ENCODE peak calls at places on chromosomes 12 and 14, in seven cellular contexts. E, D, B, I, X, T and Y are unnamed samples.

GRCh38 chr12:115190191-115190590 is 506.2 kb upstream of the TBX3 start:
- DNase-seq in I (no peak), T (no peak), D (no peak), X (no peak), B (no peak), E (no peak), Y (no peak)

GRCh38 chr12:17301544-17301943 is 695.6 kb upstream of the LMO3 start:
- DNase-seq in D (no peak), T (no peak), E (no peak), B (no peak), I (no peak), X (no peak), Y (no peak)

GRCh38 chr12:98587084-98587483 is 6.4 kb upstream of the SLC25A3 start:
- DNase-seq in D (no peak), T (no peak), B (no peak), X (no peak), E (no peak), I (no peak), Y (no peak)

GRCh38 chr14:35257809-35258208 is 34.4 kb upstream of the PSMA6 start:
- DNase-seq in B (no peak), I (no peak), X (no peak), E (no peak), D (no peak), T (no peak), Y (no peak)

GRCh38 chr14:78070344-78070743 is 99.8 kb upstream of the NRXN3 start:
- DNase-seq in B (no peak), I (no peak), E (no peak), T (no peak), D (no peak), X (no peak), Y (no peak)

GRCh38 chr14:64775081-64775777 is 71.0 kb downstream of the PLEKHG3 start:
- DNase-seq in T (no peak), E (no peak), D (peak), I (no peak), X (no peak), B (no peak), Y (no peak)

GRCh38 chr14:103206023-103206481 is 82.8 kb downstream of the TNFAIP2 start:
- DNase-seq in X (no peak), D (no peak), E (no peak), B (no peak), I (no peak), T (no peak), Y (no peak)

GRCh38 chr14:81855007-81855406 is 321.4 kb upstream of the SEL1L start:
- DNase-seq in I (no peak), E (no peak), X (no peak), T (no peak), B (no peak), D (no peak), Y (no peak)

GRCh38 chr12:93813972-93814821 is 137.0 kb downstream of the CRADD start:
- DNase-seq in E (no peak), B (no peak), I (peak), T (no peak), X (no peak), D (peak), Y (no peak)

GRCh38 chr12:113912761-113913295 is 53.3 kb downstream of the RBM19 start:
- DNase-seq in E (peak), X (no peak), D (peak), B (peak), I (peak), T (peak), Y (peak)

GRCh38 chr14:61438497-61438859 is 117.1 kb downstream of the PRKCH start:
- DNase-seq in T (no peak), D (no peak), I (no peak), X (peak), E (no peak), B (peak), Y (no peak)

GRCh38 chr14:57199911-57200310 is 68.8 kb downstream of the EXOC5 start:
- DNase-seq in E (no peak), B (no peak), X (no peak), T (no peak), I (no peak), D (no peak), Y (no peak)

GRCh38 chr12:57727758-57728395 is 10.7 kb downstream of the AGAP2 start:
- DNase-seq in B (no peak), T (no peak), I (no peak), D (no peak), E (no peak), X (no peak), Y (no peak)

GRCh38 chr12:20214286-20214685 is 154.1 kb upstream of the PDE3A start:
- DNase-seq in E (no peak), X (no peak), B (no peak), D (no peak), I (no peak), T (no peak), Y (no peak)

GRCh38 chr12:95766356-95767019 is 24.1 kb downstream of the NTN4 start:
- DNase-seq in D (no peak), X (no peak), I (peak), B (no peak), E (no peak), T (no peak), Y (no peak)

GRCh38 chr14:95290769-95291440 is 28.8 kb downstream of the CLMN start:
- DNase-seq in I (no peak), D (no peak), X (no peak), E (no peak), T (no peak), B (no peak), Y (peak)

GRCh38 chr14:88454886-88455285 is 69.4 kb downstream of the SPATA7 start:
- DNase-seq in I (no peak), T (no peak), B (no peak), D (no peak), E (no peak), X (no peak), Y (no peak)

GRCh38 chr12:50314629-50315312 is 31.5 kb upstream of the LIMA1 start:
- DNase-seq in D (peak), T (no peak), X (no peak), B (peak), E (no peak), I (peak), Y (peak)

GRCh38 chr12:4918950-4919660 is 9.4 kb downstream of the KCNA1 start:
- DNase-seq in E (no peak), D (no peak), I (no peak), T (no peak), B (no peak), X (no peak), Y (no peak)

GRCh38 chr14:94310248-94310647 is 12.9 kb downstream of the SERPINA6 start:
- DNase-seq in I (no peak), B (no peak), E (no peak), T (no peak), D (no peak), X (no peak), Y (no peak)

GRCh38 chr12:132429932-132430643 is 59.9 kb upstream of the FBRSL1 start:
- DNase-seq in D (peak), I (no peak), T (peak), B (no peak), X (no peak), E (peak), Y (no peak)

GRCh38 chr12:14691560-14691959 is 4.8 kb downstream of the GUCY2C start:
- DNase-seq in B (no peak), I (no peak), X (no peak), T (no peak), E (no peak), D (no peak), Y (no peak)

GRCh38 chr12:116194935-116195431 is 82.5 kb downstream of the MED13L start:
- DNase-seq in T (no peak), B (no peak), E (no peak), X (peak), D (no peak), I (no peak), Y (no peak)

GRCh38 chr14:80754696-80755095 is 186.8 kb downstream of the CEP128 start:
- DNase-seq in T (no peak), I (no peak), E (no peak), X (no peak), D (no peak), B (no peak), Y (no peak)

GRCh38 chr14:60654303-60654925 is 5.1 kb upstream of the SIX1 start:
- DNase-seq in T (no peak), E (no peak), X (no peak), B (no peak), I (no peak), D (no peak), Y (peak)

GRCh38 chr12:109879332-109880048 is 851 bp downstream of the GLTP start:
- DNase-seq in B (no peak), E (no peak), X (no peak), I (no peak), D (peak), T (peak), Y (peak)

GRCh38 chr12:32448581-32448980 is 49.2 kb downstream of the FGD4 start:
- DNase-seq in X (no peak), B (no peak), E (no peak), I (no peak), T (no peak), D (no peak), Y (no peak)

GRCh38 chr14:103528512-103529382 is at the start of gene TRMT61A:
- DNase-seq in E (peak), I (peak), T (peak), X (no peak), D (peak), B (no peak), Y (peak)

DNA sequence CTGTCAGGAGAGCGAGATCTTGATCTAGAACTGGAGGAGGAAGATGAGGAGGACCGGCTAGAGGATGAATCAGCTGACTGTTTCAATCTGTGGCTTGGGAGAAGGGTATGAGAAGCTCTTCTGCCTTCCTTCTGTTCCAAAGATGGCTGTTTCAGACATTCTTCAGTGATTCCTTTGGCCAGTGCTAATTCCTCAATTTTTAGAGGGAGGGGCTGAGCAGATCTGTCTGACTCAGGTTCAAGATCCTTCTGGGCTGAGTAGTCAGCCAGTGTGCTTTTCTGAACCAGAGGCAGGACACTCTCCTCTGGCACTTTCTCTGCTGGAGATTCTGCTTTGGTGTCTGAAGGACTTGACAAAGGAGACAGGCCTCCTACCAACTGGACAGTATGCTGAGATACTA is 15.2 kb downstream of the ACIN1 start:
- DNase-seq in T (no peak), D (no peak), B (no peak), I (no peak), E (no peak), X (no peak), Y (no peak)
- TF ChIP-seq SIN3A in T (no peak), D (no peak), B (no peak), I (no peak), E (no peak), X (no peak), Y (no peak)

GRCh38 chr12:104434129-104434528 is 22.6 kb upstream of the CHST11 start:
- DNase-seq in X (no peak), D (no peak), T (no peak), E (no peak), B (no peak), I (no peak), Y (no peak)
- TF ChIP-seq SIN3A in X (no peak), D (no peak), T (no peak), E (no peak), B (no peak), I (no peak), Y (no peak)

DNA sequence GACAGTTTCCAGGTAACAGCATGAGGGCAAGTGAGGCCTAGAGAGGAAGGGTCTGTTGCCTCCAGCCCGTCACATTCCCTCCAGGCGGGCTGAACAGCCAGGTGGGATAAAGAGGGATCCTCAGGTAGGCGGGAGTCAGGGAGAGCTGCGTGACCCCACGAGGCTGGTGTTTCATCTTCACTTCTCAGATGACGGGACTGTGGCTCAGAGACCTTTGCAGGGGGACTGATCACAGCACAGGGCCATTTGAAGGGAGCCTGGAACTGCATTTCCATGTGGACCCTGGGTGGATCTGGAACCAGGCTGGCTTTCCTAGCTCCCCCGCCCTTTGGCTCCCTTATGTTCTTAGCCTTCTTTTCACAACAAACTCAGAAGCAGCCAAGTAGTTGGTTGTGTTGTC is 37.4 kb downstream of the SH2B3 start:
- DNase-seq in E (no peak), D (no peak), X (no peak), T (no peak), I (no peak), B (no peak), Y (no peak)
- TF ChIP-seq SIN3A in E (no peak), D (no peak), X (no peak), T (no peak), I (no peak), B (no peak), Y (no peak)

GRCh38 chr12:65659681-65660080 is 164.6 kb upstream of the HMGA2 start:
- DNase-seq in I (no peak), D (no peak), E (no peak), B (no peak), T (no peak), X (no peak), Y (no peak)
- TF ChIP-seq SIN3A in I (no peak), D (no peak), E (no peak), B (no peak), T (no peak), X (no peak), Y (no peak)

GRCh38 chr12:131132118-131132892 is 178.6 kb downstream of the ADGRD1 start:
- DNase-seq in T (peak), X (no peak), E (peak), D (peak), I (peak), B (peak), Y (peak)
- TF ChIP-seq SIN3A in T (peak), X (no peak), E (no peak), D (no peak), I (no peak), B (no peak), Y (no peak)

DNA sequence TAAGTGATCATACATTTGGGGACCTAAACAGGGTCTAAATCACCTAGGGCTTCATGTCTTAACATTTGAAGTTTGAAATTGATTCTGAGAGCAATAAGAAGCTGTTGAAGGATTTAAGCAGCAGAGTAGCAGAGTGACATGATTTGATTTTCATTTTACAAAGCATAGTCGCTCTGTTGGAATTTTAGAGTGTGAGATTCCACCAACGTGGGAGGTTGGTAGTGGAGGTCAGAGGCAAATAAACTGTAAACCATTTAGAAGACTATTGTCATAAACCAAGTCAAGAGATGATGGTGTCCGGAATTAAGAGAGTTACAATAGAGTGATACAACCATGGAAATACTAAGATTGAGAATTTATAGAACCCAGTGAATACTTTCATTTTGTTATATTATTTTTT is 52.7 kb upstream of the ZDHHC17 start:
- DNase-seq in X (no peak), I (no peak), T (no peak), E (no peak), D (no peak), B (no peak), Y (no peak)
- TF ChIP-seq SIN3A in X (no peak), I (no peak), T (no peak), E (no peak), D (no peak), B (no peak), Y (no peak)

GRCh38 chr12:2354151-2354991 is 301.6 kb downstream of the CACNA1C start:
- DNase-seq in I (no peak), T (no peak), D (no peak), B (no peak), X (no peak), E (no peak), Y (no peak)

GRCh38 chr12:2353691-2354090 is 300.9 kb downstream of the CACNA1C start:
- DNase-seq in X (no peak), T (no peak), D (no peak), B (no peak), I (no peak), E (no peak), Y (no peak)

GRCh38 chr12:2352203-2352602 is 299.4 kb downstream of the CACNA1C start:
- DNase-seq in E (no peak), I (no peak), B (no peak), T (no peak), D (no peak), X (no peak), Y (no peak)

GRCh38 chr12:2355198-2355597 is 302.4 kb downstream of the CACNA1C start:
- DNase-seq in X (no peak), E (no peak), B (no peak), D (no peak), I (no peak), T (no peak), Y (no peak)

DNA sequence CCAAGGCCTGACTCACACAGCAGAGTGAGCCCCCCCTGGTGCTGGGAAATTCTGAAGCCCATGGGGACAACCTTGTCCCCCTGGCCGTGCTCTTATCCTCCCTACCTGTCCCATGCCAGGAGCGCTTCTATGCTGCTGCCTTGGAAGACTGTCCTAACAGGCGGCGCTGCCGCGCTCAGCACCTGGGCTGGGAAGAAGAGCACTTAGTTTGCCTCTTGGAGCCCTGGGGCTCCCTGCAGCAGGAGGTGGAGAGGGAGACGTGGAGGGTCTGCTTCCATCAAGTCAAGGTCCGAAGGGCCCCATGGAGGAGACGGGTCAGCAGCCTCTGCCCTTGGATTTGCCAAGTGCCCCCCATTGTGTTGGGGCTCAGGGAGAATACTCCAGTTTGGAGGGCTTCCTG is 300.5 kb downstream of the CACNA1C start:
- DNase-seq in E (no peak), I (no peak), T (no peak), X (no peak), B (no peak), D (no peak), Y (no peak)
- TF ChIP-seq SIN3A in E (no peak), I (no peak), T (no peak), X (no peak), B (no peak), D (no peak), Y (no peak)

DNA sequence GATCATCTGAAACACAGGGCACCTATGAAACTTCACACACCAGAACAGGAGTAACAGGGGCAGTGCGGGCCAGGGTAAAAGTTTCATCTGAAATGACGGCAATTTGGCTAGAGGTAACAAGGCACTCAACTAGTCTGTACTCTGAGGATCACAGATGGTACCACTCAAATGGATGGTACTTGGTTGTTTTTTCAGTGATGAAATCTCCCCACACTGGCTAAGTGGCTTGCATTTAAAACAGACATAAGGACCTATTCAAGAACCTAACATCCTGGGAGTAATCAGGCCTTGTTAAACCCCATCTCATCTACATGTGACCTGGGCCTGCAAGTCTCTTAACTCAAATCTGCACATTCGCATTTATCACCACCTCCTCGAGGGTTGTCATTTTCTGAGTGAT is 90.8 kb downstream of the PRKAB1 start:
- DNase-seq in E (no peak), B (no peak), I (no peak), X (no peak), T (no peak), D (no peak), Y (no peak)
- TF ChIP-seq SIN3A in E (no peak), B (no peak), I (no peak), X (no peak), T (no peak), D (no peak), Y (no peak)

GRCh38 chr12:125149160-125150108 is 84.2 kb downstream of the AACS start:
- DNase-seq in I (no peak), D (peak), X (peak), E (no peak), B (no peak), T (no peak), Y (no peak)
- TF ChIP-seq SIN3A in I (no peak), D (no peak), X (no peak), E (no peak), B (no peak), T (no peak), Y (no peak)